ENCODE peak calls at places on chromosomes 1 and 21, in five cellular contexts. I is suprapubic skin, E is IMR-90, F is DND-41, M is psoas muscle. Q is an unnamed sample.

GRCh38 chr1:212141404-212141803 is 105.9 kb downstream of the DTL start:
- DNase-seq in I (no peak), E (no peak), F (no peak), M (no peak), Q (no peak)

GRCh38 chr1:227112538-227112937 is 172.4 kb downstream of the COQ8A start:
- DNase-seq in I (no peak), E (no peak), F (no peak), M (no peak), Q (no peak)

GRCh38 chr1:221806236-221806635 is 64.3 kb upstream of the DUSP10 start:
- DNase-seq in I (no peak), E (no peak), F (no peak), M (no peak), Q (no peak)

GRCh38 chr1:71046891-71047634 is 553 bp downstream of the PTGER3 start:
- DNase-seq in I (no peak), E (no peak), F (no peak), M (peak), Q (no peak)

GRCh38 chr1:30763654-30764248 is 6.2 kb upstream of the LAPTM5 start:
- DNase-seq in I (no peak), E (peak), F (no peak), M (peak), Q (peak)

GRCh38 chr1:217881607-217882332 is 250.6 kb downstream of the SPATA17 start:
- DNase-seq in I (no peak), E (no peak), F (no peak), M (no peak), Q (no peak)

GRCh38 chr1:113904292-113904673 is 316 bp downstream of the AP4B1 start:
- DNase-seq in I (no peak), E (no peak), F (no peak), M (no peak), Q (no peak)

GRCh38 chr1:192805832-192806323 is 3.0 kb upstream of the RGS2 start:
- DNase-seq in I (no peak), E (peak), F (no peak), M (no peak), Q (peak)

GRCh38 chr1:94237291-94238226 is at the start of gene ARHGAP29:
- DNase-seq in I (peak), E (peak), F (peak), M (peak), Q (peak)

GRCh38 chr1:109357673-109358072 is 40.0 kb downstream of the SORT1 start:
- DNase-seq in I (no peak), E (peak), F (no peak), M (no peak), Q (peak)

GRCh38 chr21:42833859-42834729 is 45.2 kb downstream of the WDR4 start:
- DNase-seq in I (no peak), E (no peak), F (no peak), M (no peak), Q (no peak)

GRCh38 chr1:51517361-51518032 is 1.6 kb downstream of the EPS15 start:
- DNase-seq in I (no peak), E (peak), F (no peak), M (no peak), Q (peak)

GRCh38 chr21:41664881-41665765 is 101.7 kb downstream of the RIPK4 start:
- DNase-seq in I (peak), E (peak), F (no peak), M (no peak), Q (peak)

DNA sequence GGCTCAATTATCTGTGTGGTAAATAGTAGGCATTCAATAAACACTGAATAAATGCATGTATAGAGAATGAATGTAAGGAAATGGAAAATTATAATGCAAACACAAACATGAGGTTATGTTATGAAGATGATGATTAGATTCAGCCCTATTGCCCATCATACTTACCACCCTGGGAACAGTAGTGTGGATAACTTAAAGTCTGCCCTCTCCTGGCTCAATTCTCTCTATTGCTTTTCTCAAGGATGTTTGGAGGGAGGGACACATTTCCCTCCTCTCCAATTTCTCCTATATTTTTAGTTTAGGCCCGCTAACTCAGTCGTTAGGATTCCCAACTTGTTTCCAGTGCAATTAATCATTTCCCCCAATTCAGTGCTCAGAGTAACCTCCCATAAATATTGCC is 101.5 kb upstream of the TNR start:
- DNase-seq in I (no peak), E (no peak), F (no peak), M (no peak), Q (no peak)
- TF ChIP-seq CTCF in I (no peak), E (no peak), F (no peak), M (no peak), Q (no peak)

DNA sequence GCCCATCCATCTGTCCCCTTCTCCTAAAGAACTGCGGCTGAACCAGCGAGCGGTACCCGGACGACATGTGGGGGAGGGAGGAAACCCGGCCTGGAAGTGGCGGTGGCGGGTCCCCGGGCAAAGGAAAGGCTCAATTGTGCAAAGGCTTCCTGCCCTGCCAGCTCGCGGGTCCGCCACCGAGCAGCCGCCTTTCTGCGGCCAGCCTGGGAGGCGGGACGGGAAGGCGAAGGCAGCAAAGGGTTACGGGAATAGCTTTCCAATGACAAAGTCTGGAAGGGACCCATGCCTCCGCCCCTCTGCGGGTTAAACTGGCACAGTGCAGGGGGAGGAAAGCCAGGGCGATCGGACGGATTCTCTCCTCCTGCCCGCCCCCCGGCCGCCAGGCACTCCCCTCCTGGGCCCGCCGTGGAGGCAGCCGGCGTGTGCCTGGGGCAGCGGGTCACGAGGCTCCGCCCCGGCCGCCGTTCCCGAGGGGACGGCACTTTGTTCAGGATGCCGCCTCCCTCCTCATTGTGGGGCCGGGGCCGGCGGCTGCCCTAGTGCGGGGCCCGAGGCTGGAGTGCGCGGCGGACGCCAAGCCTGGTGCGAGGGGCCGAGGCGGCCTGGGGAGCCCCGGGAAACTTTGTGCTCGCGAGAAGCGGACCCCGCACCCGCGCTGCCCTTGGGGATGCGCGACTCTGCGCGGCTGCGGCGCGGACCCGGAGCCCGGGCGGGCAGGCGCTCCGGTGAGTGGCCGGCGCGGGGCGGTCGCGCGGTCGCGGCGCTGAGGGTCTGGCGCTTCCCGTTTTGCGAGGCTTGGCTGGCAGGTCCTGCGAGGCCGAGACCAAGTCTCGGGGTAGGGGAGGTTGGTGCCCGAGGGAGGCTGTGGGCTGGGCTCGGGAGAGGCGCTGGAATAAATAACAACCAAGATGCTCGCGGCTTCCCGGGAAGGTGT is at the start of gene NAV1:
- DNase-seq in I (peak), E (peak), F (no peak), M (peak), Q (no peak)
- H3K4me3 ChIP-seq in I (peak), E (peak), F (no peak), M (peak), Q (peak)

DNA sequence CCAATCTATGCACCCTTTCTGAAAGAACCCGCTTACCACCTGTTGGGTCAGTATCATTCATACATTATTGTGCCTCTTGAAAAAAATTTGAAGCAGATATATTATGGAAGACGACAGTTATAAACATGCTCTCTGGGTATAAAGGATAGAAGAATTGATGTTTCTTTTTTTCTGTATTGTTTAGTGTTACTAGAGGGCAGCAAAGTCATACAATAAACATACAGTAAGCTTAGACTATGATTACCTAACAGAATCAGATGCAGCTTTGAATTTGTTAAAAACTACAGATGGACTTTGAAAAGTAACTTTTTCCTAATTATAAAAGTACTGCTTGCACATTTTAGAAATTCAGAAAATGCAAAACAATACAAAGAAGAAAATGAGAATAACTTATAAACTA is 11.1 kb upstream of the PAXBP1 start:
- DNase-seq in I (no peak), E (no peak), F (no peak), M (no peak), Q (no peak)
- TF ChIP-seq CTCF in I (no peak), E (no peak), F (no peak), M (no peak), Q (peak)

GRCh38 chr1:209208648-209209047 is 374.9 kb upstream of the CAMK1G start:
- DNase-seq in I (no peak), E (no peak), F (no peak), M (no peak), Q (no peak)

GRCh38 chr1:209205039-209205438 is 378.5 kb upstream of the CAMK1G start:
- DNase-seq in I (no peak), E (no peak), F (no peak), M (no peak), Q (no peak)

GRCh38 chr1:209207701-209208286 is 375.7 kb upstream of the CAMK1G start:
- DNase-seq in I (no peak), E (peak), F (no peak), M (peak), Q (peak)

GRCh38 chr1:209202826-209203439 is 380.6 kb upstream of the CAMK1G start:
- DNase-seq in I (no peak), E (peak), F (peak), M (no peak), Q (peak)

DNA sequence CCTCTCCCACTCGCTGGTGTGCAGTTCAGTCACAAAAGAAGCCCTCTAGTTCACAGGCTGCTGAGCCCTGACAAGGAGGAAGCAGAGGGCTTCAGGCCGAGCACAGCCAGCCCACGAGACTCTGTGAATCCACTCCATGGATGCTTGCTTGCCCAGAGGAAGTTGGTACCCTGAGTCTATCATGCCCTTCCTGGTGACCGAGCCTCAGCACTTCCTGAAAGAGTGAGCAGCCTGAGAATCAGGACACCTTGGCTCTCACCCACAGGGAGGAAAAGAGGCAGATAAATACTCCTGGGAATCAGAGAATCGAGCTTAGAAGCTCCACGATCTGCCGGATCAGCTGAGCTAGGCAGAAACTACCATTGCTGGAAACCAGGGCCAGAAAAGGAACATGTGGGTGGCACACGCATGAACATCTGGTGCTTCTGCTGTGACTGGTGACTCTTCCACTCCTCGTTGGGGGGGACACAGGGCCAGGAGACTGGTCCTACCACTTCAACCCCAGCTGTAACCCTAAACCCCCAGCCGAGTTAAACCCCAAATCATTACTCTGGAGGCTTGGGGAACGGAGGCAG is 376.3 kb upstream of the CAMK1G start:
- DNase-seq in I (no peak), E (no peak), F (no peak), M (no peak), Q (no peak)
- H3K4me3 ChIP-seq in I (peak), E (no peak), F (no peak), M (peak), Q (no peak)

GRCh38 chr1:165943198-165943597 is 115.8 kb downstream of the UCK2 start:
- DNase-seq in I (no peak), E (no peak), F (no peak), M (no peak), Q (peak)
- TF ChIP-seq CTCF in I (no peak), E (no peak), F (no peak), M (no peak), Q (no peak)

DNA sequence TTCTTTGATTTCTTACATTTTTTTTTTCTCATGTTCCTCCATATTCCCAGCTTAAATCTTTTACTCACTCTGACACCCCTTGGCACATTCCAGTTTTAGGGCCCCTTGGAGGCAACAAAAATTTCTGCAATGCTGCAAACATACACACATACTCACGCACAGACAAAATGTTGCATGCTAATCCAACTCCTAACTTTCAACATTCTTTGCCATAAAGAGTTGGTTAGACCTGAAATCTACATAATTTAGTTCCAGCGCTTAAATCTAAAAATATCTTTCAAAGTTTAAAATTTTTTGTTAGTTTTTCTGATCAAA is 103.9 kb downstream of the PTPN14 start:
- DNase-seq in I (no peak), E (no peak), F (no peak), M (no peak), Q (no peak)
- H3K4me3 ChIP-seq in I (no peak), E (no peak), F (no peak), M (no peak), Q (no peak)

GRCh38 chr21:31920275-31920674 is 47.5 kb downstream of the HUNK start:
- DNase-seq in I (no peak), E (no peak), F (no peak), M (no peak), Q (no peak)

GRCh38 chr21:31917108-31917507 is 44.3 kb downstream of the HUNK start:
- DNase-seq in I (no peak), E (no peak), F (no peak), M (no peak), Q (no peak)

GRCh38 chr21:31921079-31921478 is 48.3 kb downstream of the HUNK start:
- DNase-seq in I (no peak), E (peak), F (no peak), M (no peak), Q (no peak)

GRCh38 chr21:31915566-31915965 is 42.7 kb downstream of the HUNK start:
- DNase-seq in I (no peak), E (no peak), F (no peak), M (no peak), Q (no peak)

DNA sequence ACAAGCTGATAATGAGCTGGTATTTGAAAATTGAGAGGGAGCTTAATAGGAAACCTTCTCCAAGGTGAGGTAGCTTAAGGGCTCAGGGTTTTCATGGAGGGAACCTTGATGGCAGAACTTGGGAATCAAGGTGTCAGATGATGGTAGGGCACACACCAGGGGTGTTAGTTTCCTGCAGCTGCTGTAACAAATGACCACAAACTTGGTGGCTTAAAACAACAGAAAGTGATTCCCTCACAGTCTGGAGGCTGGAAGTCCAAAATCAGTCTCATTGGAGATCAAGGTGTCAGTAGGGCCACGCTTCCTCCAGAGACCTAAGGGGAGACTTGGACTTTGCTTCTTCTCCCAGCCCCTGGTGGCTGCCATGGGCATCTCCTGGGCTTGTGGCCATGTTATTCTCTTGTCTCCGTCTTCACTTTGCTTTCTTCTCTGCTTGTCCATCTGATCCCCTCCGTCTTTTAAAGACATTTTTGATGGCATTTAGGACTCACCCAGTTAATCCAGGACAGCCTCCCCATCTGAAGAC is 45.5 kb downstream of the HUNK start:
- DNase-seq in I (no peak), E (no peak), F (no peak), M (no peak), Q (no peak)
- TF ChIP-seq CTCF in I (no peak), E (no peak), F (no peak), M (no peak), Q (no peak)

DNA sequence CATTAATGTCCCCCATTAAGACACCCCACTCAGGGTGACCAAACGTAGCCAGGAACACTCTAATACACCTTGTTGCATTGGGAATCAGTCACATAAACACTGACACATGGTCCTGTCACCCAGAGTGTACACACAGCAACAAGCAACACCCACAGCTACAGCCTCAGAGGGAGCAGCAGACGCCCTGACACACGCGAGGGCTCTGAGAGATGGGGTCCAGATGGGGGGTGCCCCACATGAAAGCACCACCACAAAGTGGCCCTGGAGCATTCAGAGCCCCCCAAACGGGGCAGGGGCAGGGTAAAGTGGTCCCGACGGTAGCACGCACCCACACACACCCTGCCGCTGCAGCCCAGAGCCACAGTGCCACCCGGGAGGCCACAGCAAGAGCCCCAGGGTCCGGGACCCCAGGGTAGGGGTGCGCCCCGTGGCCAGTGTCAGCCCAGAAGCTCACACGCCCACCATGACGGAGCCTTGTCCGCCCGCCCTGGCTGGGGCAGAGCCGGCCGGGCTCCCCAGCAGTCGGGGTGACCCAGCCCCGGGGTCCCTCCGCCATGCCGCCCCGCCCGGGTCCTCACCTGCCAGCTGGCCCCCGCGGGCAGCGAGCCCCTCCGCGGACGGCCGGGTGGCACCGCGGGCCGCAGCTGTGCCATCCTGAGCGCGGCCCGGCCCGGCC is 47.3 kb downstream of the RAP1GAP start:
- DNase-seq in I (no peak), E (no peak), F (no peak), M (no peak), Q (no peak)
- H3K4me3 ChIP-seq in I (peak), E (no peak), F (no peak), M (peak), Q (no peak)

Q was measured in choroid plexus epithelial cell.